ENCODE peak calls at places on chromosomes 5 and 9, in nine cellular contexts. A is mesenchymal stem cell, L is lung, S is hepatocyte, R is cardiac muscle cell, N is heart right ventricle, E is ascending aorta, H is thyroid gland, M is aorta. V is an unnamed sample.

GRCh38 chr5:61598140-61598539 is 266.1 kb downstream of the ZSWIM6 start:
- DNase-seq in A (no peak), L (no peak), S (no peak), R (no peak), N (no peak), E (no peak), H (no peak), M (no peak), V (no peak)

GRCh38 chr5:8981496-8981895 is 564.4 kb downstream of the SEMA5A start:
- DNase-seq in A (no peak), L (no peak), S (no peak), R (peak; percentile 25), N (no peak), E (no peak), H (no peak), M (no peak), V (no peak)

GRCh38 chr9:114677418-114677817 is 4.6 kb downstream of the TEX48 start:
- DNase-seq in A (peak; percentile 100), L (peak; percentile 84), S (peak; percentile 92), R (peak; percentile 98), N (no peak), E (no peak), H (peak; percentile 83), M (no peak), V (no peak)

GRCh38 chr9:107480386-107480789 is 9.2 kb downstream of the KLF4 start:
- DNase-seq in A (peak; percentile 85), L (peak; percentile 35), S (peak; percentile 23), R (peak; percentile 89), N (no peak), E (no peak), H (peak; percentile 6), M (no peak), V (no peak)

GRCh38 chr5:88681402-88681801 is 201.6 kb downstream of the MEF2C start:
- DNase-seq in A (no peak), L (no peak), S (no peak), R (no peak), N (no peak), E (no peak), H (no peak), M (no peak), V (no peak)

GRCh38 chr5:151051066-151051930 is 29.5 kb downstream of the TNIP1 start:
- DNase-seq in A (peak; percentile 83), L (peak; percentile 87), S (peak; percentile 88), R (peak; percentile 87), N (peak; percentile 88), E (peak; percentile 91), H (peak; percentile 86), M (peak; percentile 93), V (peak; percentile 80)

GRCh38 chr9:92761686-92762085 is 2.9 kb downstream of the BICD2 start:
- DNase-seq in A (no peak), L (no peak), S (no peak), R (no peak), N (no peak), E (peak; percentile 52), H (no peak), M (no peak), V (no peak)

GRCh38 chr5:135058326-135058725 is 24.3 kb upstream of the PITX1 start:
- DNase-seq in A (no peak), L (no peak), S (no peak), R (no peak), N (no peak), E (no peak), H (no peak), M (peak; percentile 57), V (no peak)

GRCh38 chr5:10489810-10490426 is 48.2 kb downstream of the ROPN1L start:
- DNase-seq in A (no peak), L (no peak), S (no peak), R (no peak), N (no peak), E (no peak), H (no peak), M (no peak), V (no peak)

GRCh38 chr9:130451509-130452388 is 7.0 kb downstream of the ASS1 start:
- DNase-seq in A (peak; percentile 87), L (peak; percentile 89), S (peak; percentile 96), R (peak; percentile 99), N (peak; percentile 88), E (peak; percentile 88), H (peak; percentile 99), M (peak; percentile 96), V (no peak)

GRCh38 chr5:145543968-145544367 is 291.2 kb downstream of the PRELID2 start:
- DNase-seq in A (no peak), L (no peak), S (peak; percentile 64), R (no peak), N (no peak), E (no peak), H (no peak), M (no peak), V (no peak)

GRCh38 chr9:20437466-20437865 is 184.8 kb downstream of the MLLT3 start:
- DNase-seq in A (peak; percentile 3), L (no peak), S (no peak), R (peak; percentile 32), N (no peak), E (no peak), H (no peak), M (no peak), V (no peak)

GRCh38 chr5:40089269-40089668 is 590.4 kb upstream of the PTGER4 start:
- DNase-seq in A (no peak), L (no peak), S (no peak), R (no peak), N (no peak), E (no peak), H (no peak), M (no peak), V (no peak)

GRCh38 chr9:93224591-93224990 is 40.7 kb downstream of the WNK2 start:
- DNase-seq in A (no peak), L (no peak), S (peak; percentile 46), R (no peak), N (no peak), E (no peak), H (no peak), M (no peak), V (no peak)

DNA sequence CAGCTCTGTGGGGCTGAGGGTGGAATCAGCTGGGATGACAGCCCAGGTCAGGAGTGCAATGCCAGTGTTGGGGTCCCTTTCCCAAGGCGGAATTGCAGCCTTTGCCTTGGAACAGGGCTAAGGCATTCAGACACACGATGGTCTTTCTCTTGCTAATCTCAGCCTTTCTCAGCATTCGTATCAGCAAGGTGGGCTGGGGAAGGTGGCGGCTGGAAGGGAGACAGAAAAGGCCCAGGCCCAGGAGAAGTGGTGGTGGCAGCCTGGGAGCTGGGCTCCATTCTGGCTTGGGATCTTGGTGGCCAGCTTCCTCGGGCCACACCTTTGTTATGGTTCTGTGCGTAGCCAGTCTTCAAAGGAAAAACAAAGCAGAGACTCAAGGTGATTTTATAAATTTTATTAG is 1.1 kb upstream of the ARHGEF28 start:
- DNase-seq in A (no peak), L (no peak), S (no peak), R (no peak), N (no peak), E (no peak), H (no peak), M (no peak), V (no peak)
- H3K4me3 ChIP-seq in A (no peak overlapping the region), L (no peak overlapping the region), S (no peak overlapping the region), R (no peak overlapping the region), N (no peak overlapping the region), E (no peak overlapping the region), H (no peak overlapping the region), M (no peak overlapping the region), V (no peak overlapping the region)

GRCh38 chr9:125238915-125239446 is 2.2 kb downstream of the HSPA5 start:
- DNase-seq in A (peak; percentile 14), L (no peak), S (no peak), R (no peak), N (no peak), E (no peak), H (no peak), M (peak; percentile 34), V (no peak)
- H3K4me1 ChIP-seq in A (peaks cover 10% of the 10 kb centered on the region), L (peaks cover 12% of the 10 kb centered on the region), S (peaks cover 49% of the 10 kb centered on the region), R (peaks cover 40% of the 10 kb centered on the region), N (peaks cover 65% of the 10 kb centered on the region), E (peaks cover 16% of the 10 kb centered on the region), H (peaks cover 56% of the 10 kb centered on the region), M (no peaks in the 10 kb centered on the region), V (peaks cover 53% of the 10 kb centered on the region)

GRCh38 chr5:69494481-69494880 is 1.9 kb downstream of the OCLN start:
- DNase-seq in A (no peak), L (no peak), S (no peak), R (no peak), N (no peak), E (no peak), H (no peak), M (no peak), V (no peak)
- H3K4me3 ChIP-seq in A (no peak overlapping the region), L (peak overlapping the region; percentile 81), S (peak overlapping the region; percentile 77), R (no peak overlapping the region), N (no peak overlapping the region), E (no peak overlapping the region), H (no peak overlapping the region), M (no peak overlapping the region), V (no peak overlapping the region)

GRCh38 chr9:119458068-119458467 is 88.8 kb upstream of the BRINP1 start:
- DNase-seq in A (no peak), L (no peak), S (no peak), R (no peak), N (no peak), E (no peak), H (no peak), M (no peak), V (no peak)
- H3K4me1 ChIP-seq in A (no peaks in the 10 kb centered on the region), L (no peaks in the 10 kb centered on the region), S (no peaks in the 10 kb centered on the region), R (no peaks in the 10 kb centered on the region), N (no peaks in the 10 kb centered on the region), E (no peaks in the 10 kb centered on the region), H (no peaks in the 10 kb centered on the region), M (no peaks in the 10 kb centered on the region), V (no peaks in the 10 kb centered on the region)